ENCODE peak calls at places on chromosomes 3 and 15, in five cellular contexts. One of them, this sample, is unnamed. For H3K9me3, the result is how much of the 10 kb centered on the place peaks cover.

GRCh38 chr15:68798695-68799094 is 22.0 kb downstream of the ANP32A start:
- DNase-seq in IMR-90: no peak
- DNase-seq in breast epithelium: no peak
- DNase-seq in A549: no peak
- DNase-seq in right lobe of liver: no peak
- DNase-seq in this sample: no peak

GRCh38 chr15:73240864-73241499 is 127.8 kb downstream of the HCN4 start:
- DNase-seq in IMR-90: peak
- DNase-seq in breast epithelium: peak
- DNase-seq in A549: peak
- DNase-seq in right lobe of liver: no peak
- DNase-seq in this sample: peak

GRCh38 chr3:194009019-194009418 is 126.9 kb upstream of the HES1 start:
- DNase-seq in IMR-90: no peak
- DNase-seq in breast epithelium: no peak
- DNase-seq in A549: no peak
- DNase-seq in right lobe of liver: no peak
- DNase-seq in this sample: no peak

GRCh38 chr3:195715583-195716266 is 5.1 kb upstream of the MUC20 start:
- DNase-seq in IMR-90: peak
- DNase-seq in breast epithelium: no peak
- DNase-seq in A549: peak
- DNase-seq in right lobe of liver: peak
- DNase-seq in this sample: no peak

GRCh38 chr3:179731544-179731943 is 78.7 kb downstream of the USP13 start:
- DNase-seq in IMR-90: no peak
- DNase-seq in breast epithelium: no peak
- DNase-seq in A549: no peak
- DNase-seq in right lobe of liver: no peak
- DNase-seq in this sample: peak

GRCh38 chr3:49132437-49133225 is at the start of gene LAMB2:
- DNase-seq in IMR-90: peak
- DNase-seq in breast epithelium: peak
- DNase-seq in A549: peak
- DNase-seq in right lobe of liver: peak
- DNase-seq in this sample: peak

GRCh38 chr3:45528429-45528828 is 66.1 kb upstream of the LIMD1 start:
- DNase-seq in IMR-90: peak
- DNase-seq in breast epithelium: no peak
- DNase-seq in A549: no peak
- DNase-seq in right lobe of liver: no peak
- DNase-seq in this sample: no peak

GRCh38 chr15:51103330-51103729 is 8.6 kb upstream of the TNFAIP8L3 start:
- DNase-seq in IMR-90: peak
- DNase-seq in breast epithelium: no peak
- DNase-seq in A549: no peak
- DNase-seq in right lobe of liver: no peak
- DNase-seq in this sample: no peak

GRCh38 chr15:48974865-48975264 is 11.1 kb upstream of the SHC4 start:
- DNase-seq in IMR-90: no peak
- DNase-seq in breast epithelium: no peak
- DNase-seq in A549: peak
- DNase-seq in right lobe of liver: no peak
- DNase-seq in this sample: no peak

GRCh38 chr3:39142067-39142466 is 11.3 kb downstream of the CSRNP1 start:
- DNase-seq in IMR-90: no peak
- DNase-seq in breast epithelium: peak
- DNase-seq in A549: no peak
- DNase-seq in right lobe of liver: no peak
- DNase-seq in this sample: peak

GRCh38 chr3:156409694-156410093 is 145.2 kb downstream of the SSR3 start:
- DNase-seq in IMR-90: no peak
- DNase-seq in breast epithelium: no peak
- DNase-seq in A549: no peak
- DNase-seq in right lobe of liver: no peak
- DNase-seq in this sample: no peak

GRCh38 chr15:63244976-63245645 is 32.3 kb upstream of the APH1B start:
- DNase-seq in IMR-90: no peak
- DNase-seq in breast epithelium: no peak
- DNase-seq in A549: no peak
- DNase-seq in right lobe of liver: no peak
- DNase-seq in this sample: no peak

GRCh38 chr3:194890086-194890485 is 204.4 kb downstream of the FAM43A start:
- DNase-seq in IMR-90: no peak
- DNase-seq in breast epithelium: no peak
- DNase-seq in A549: no peak
- DNase-seq in right lobe of liver: no peak
- DNase-seq in this sample: no peak

GRCh38 chr15:75347222-75348033 is 589 bp downstream of the NEIL1 start:
- DNase-seq in IMR-90: no peak
- DNase-seq in breast epithelium: no peak
- DNase-seq in A549: no peak
- DNase-seq in right lobe of liver: peak
- DNase-seq in this sample: peak

GRCh38 chr3:117114517-117115265 is 405.1 kb downstream of the TUSC7 start:
- DNase-seq in IMR-90: no peak
- DNase-seq in breast epithelium: no peak
- DNase-seq in A549: no peak
- DNase-seq in right lobe of liver: no peak
- DNase-seq in this sample: no peak

GRCh38 chr3:141728355-141728892 is 9.7 kb upstream of the RNF7 start:
- DNase-seq in IMR-90: no peak
- DNase-seq in breast epithelium: no peak
- DNase-seq in A549: peak
- DNase-seq in right lobe of liver: no peak
- DNase-seq in this sample: no peak

GRCh38 chr3:18652781-18653180 is 227.6 kb upstream of the SATB1 start:
- DNase-seq in IMR-90: no peak
- DNase-seq in breast epithelium: no peak
- DNase-seq in A549: no peak
- DNase-seq in right lobe of liver: no peak
- DNase-seq in this sample: no peak

GRCh38 chr15:70259640-70260066 is 161.9 kb upstream of the TLE3 start:
- DNase-seq in IMR-90: no peak
- DNase-seq in breast epithelium: no peak
- DNase-seq in A549: peak
- DNase-seq in right lobe of liver: no peak
- DNase-seq in this sample: no peak

GRCh38 chr15:95620934-95621579 is 709.4 kb upstream of the NR2F2 start:
- DNase-seq in IMR-90: peak
- DNase-seq in breast epithelium: no peak
- DNase-seq in A549: no peak
- DNase-seq in right lobe of liver: no peak
- DNase-seq in this sample: no peak

GRCh38 chr3:161401389-161401788 is 30.1 kb upstream of the SPTSSB start:
- DNase-seq in IMR-90: no peak
- DNase-seq in breast epithelium: no peak
- DNase-seq in A549: no peak
- DNase-seq in right lobe of liver: no peak
- DNase-seq in this sample: no peak

GRCh38 chr15:58724471-58724870 is 25.0 kb downstream of the ADAM10 start:
- DNase-seq in IMR-90: peak
- DNase-seq in breast epithelium: no peak
- DNase-seq in A549: no peak
- DNase-seq in right lobe of liver: no peak
- DNase-seq in this sample: no peak

GRCh38 chr3:71109977-71110285 is 473.6 kb downstream of the FOXP1 start:
- DNase-seq in IMR-90: no peak
- DNase-seq in breast epithelium: no peak
- DNase-seq in A549: no peak
- DNase-seq in right lobe of liver: no peak
- DNase-seq in this sample: no peak

GRCh38 chr3:32384938-32385337 is 6.7 kb upstream of the CMTM7 start:
- DNase-seq in IMR-90: peak
- DNase-seq in breast epithelium: no peak
- DNase-seq in A549: no peak
- DNase-seq in right lobe of liver: no peak
- DNase-seq in this sample: no peak

GRCh38 chr15:31435256-31435781 is 108.7 kb downstream of the KLF13 start:
- DNase-seq in IMR-90: peak
- DNase-seq in breast epithelium: peak
- DNase-seq in A549: peak
- DNase-seq in right lobe of liver: peak
- DNase-seq in this sample: peak

GRCh38 chr15:41558400-41559238 is at the start of gene TYRO3:
- DNase-seq in IMR-90: no peak
- DNase-seq in breast epithelium: no peak
- DNase-seq in A549: no peak
- DNase-seq in right lobe of liver: no peak
- DNase-seq in this sample: peak

GRCh38 chr15:82808634-82809041 is 790 bp upstream of the WHAMM start:
- DNase-seq in IMR-90: no peak
- DNase-seq in breast epithelium: no peak
- DNase-seq in A549: no peak
- DNase-seq in right lobe of liver: no peak
- DNase-seq in this sample: no peak

GRCh38 chr3:134618473-134618860 is 32.4 kb downstream of the KY start:
- DNase-seq in IMR-90: no peak
- DNase-seq in breast epithelium: no peak
- DNase-seq in A549: no peak
- DNase-seq in right lobe of liver: no peak
- DNase-seq in this sample: no peak

GRCh38 chr15:93359037-93359779 is 270.2 kb upstream of the RGMA start:
- DNase-seq in IMR-90: no peak
- DNase-seq in breast epithelium: no peak
- DNase-seq in A549: no peak
- DNase-seq in right lobe of liver: no peak
- DNase-seq in this sample: peak

GRCh38 chr15:70351391-70351790 is 253.7 kb upstream of the TLE3 start:
- DNase-seq in IMR-90: no peak
- DNase-seq in breast epithelium: no peak
- DNase-seq in A549: no peak
- DNase-seq in right lobe of liver: no peak
- DNase-seq in this sample: no peak

GRCh38 chr3:39808467-39809180 is 785 bp upstream of the MYRIP start:
- DNase-seq in IMR-90: no peak
- DNase-seq in breast epithelium: no peak
- DNase-seq in A549: no peak
- DNase-seq in right lobe of liver: peak
- DNase-seq in this sample: peak

GRCh38 chr3:183825380-183826161 is at the start of gene MAP6D1:
- DNase-seq in IMR-90: peak
- DNase-seq in breast epithelium: no peak
- DNase-seq in A549: peak
- DNase-seq in right lobe of liver: no peak
- DNase-seq in this sample: peak

GRCh38 chr3:42205800-42206514 is 60.0 kb downstream of the CCK start:
- DNase-seq in IMR-90: no peak
- DNase-seq in breast epithelium: no peak
- DNase-seq in A549: no peak
- DNase-seq in right lobe of liver: no peak
- DNase-seq in this sample: no peak

GRCh38 chr3:126816323-126816722 is 112.3 kb downstream of the CHCHD6 start:
- DNase-seq in IMR-90: no peak
- DNase-seq in breast epithelium: no peak
- DNase-seq in A549: no peak
- DNase-seq in right lobe of liver: no peak
- DNase-seq in this sample: no peak

GRCh38 chr3:100333051-100333450 is 1.5 kb upstream of the NIT2 start:
- DNase-seq in IMR-90: no peak
- DNase-seq in breast epithelium: no peak
- DNase-seq in A549: no peak
- DNase-seq in right lobe of liver: no peak
- DNase-seq in this sample: no peak

DNA sequence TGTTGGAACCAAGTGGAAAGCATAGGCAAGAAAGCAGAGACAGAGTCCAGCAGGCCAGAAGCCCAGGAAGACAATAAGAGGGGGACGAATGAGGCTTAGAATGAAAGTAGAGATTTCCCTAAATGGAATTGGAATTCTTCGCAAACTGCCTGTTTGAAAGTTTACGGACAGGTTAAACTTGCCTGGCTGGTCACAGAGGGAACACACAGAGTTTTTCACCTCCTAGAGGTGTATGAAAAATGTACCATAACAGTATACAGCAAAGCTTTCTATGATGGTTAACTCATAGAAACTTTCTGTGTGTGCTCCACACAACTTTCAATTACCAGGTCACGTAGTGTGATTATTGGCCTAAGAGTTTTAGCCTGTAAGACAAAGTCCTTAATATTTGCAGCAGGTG is 453.7 kb upstream of the KCNMB2 start:
- DNase-seq in IMR-90: no peak
- DNase-seq in breast epithelium: no peak
- DNase-seq in A549: no peak
- DNase-seq in right lobe of liver: no peak
- DNase-seq in this sample: peak
- H3K4me3 ChIP-seq in IMR-90: no peak
- H3K4me3 ChIP-seq in breast epithelium: no peak
- H3K4me3 ChIP-seq in A549: no peak
- H3K4me3 ChIP-seq in right lobe of liver: no peak
- H3K4me3 ChIP-seq in this sample: no peak

GRCh38 chr15:99466701-99467337 is 99.0 kb upstream of the MEF2A start:
- DNase-seq in IMR-90: no peak
- DNase-seq in breast epithelium: no peak
- DNase-seq in A549: no peak
- DNase-seq in right lobe of liver: no peak
- DNase-seq in this sample: no peak
- H3K9me3 ChIP-seq in IMR-90: under half
- H3K9me3 ChIP-seq in breast epithelium: under half
- H3K9me3 ChIP-seq in A549: under half
- H3K9me3 ChIP-seq in right lobe of liver: under half
- H3K9me3 ChIP-seq in this sample: under half

GRCh38 chr3:149936812-149937230 is 33.9 kb downstream of the PFN2 start:
- DNase-seq in IMR-90: peak
- DNase-seq in breast epithelium: no peak
- DNase-seq in A549: peak
- DNase-seq in right lobe of liver: no peak
- DNase-seq in this sample: no peak
- H3K4me3 ChIP-seq in IMR-90: no peak
- H3K4me3 ChIP-seq in breast epithelium: no peak
- H3K4me3 ChIP-seq in A549: no peak
- H3K4me3 ChIP-seq in right lobe of liver: no peak
- H3K4me3 ChIP-seq in this sample: no peak

GRCh38 chr15:27627623-27628022 is 471.5 kb downstream of the OCA2 start:
- DNase-seq in IMR-90: no peak
- DNase-seq in breast epithelium: no peak
- DNase-seq in A549: no peak
- DNase-seq in right lobe of liver: no peak
- DNase-seq in this sample: no peak

GRCh38 chr15:27623149-27623548 is 476.0 kb downstream of the OCA2 start:
- DNase-seq in IMR-90: no peak
- DNase-seq in breast epithelium: no peak
- DNase-seq in A549: no peak
- DNase-seq in right lobe of liver: no peak
- DNase-seq in this sample: no peak

GRCh38 chr15:27623560-27624305 is 475.4 kb downstream of the OCA2 start:
- DNase-seq in IMR-90: no peak
- DNase-seq in breast epithelium: no peak
- DNase-seq in A549: no peak
- DNase-seq in right lobe of liver: no peak
- DNase-seq in this sample: no peak

DNA sequence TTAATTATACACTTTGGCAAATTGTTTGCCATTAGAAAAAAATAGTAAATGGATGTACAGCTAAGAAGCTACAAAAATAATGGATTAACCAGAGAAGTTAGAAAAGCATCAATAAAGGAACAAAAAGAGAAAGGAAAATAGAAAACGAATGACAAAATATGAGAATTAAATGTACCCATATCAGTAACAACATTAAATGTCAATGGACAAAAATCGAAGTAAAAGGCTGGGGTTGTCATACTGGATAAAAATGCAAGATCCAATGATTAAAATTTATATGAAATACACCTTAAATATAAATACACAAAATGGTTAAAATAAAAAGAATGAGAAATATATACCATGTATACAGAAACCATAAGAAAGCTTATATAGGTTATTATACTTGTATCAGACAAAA is 470.6 kb downstream of the OCA2 start:
- DNase-seq in IMR-90: no peak
- DNase-seq in breast epithelium: no peak
- DNase-seq in A549: no peak
- DNase-seq in right lobe of liver: no peak
- DNase-seq in this sample: no peak
- H3K9me3 ChIP-seq in IMR-90: under half
- H3K9me3 ChIP-seq in breast epithelium: under half
- H3K9me3 ChIP-seq in A549: under half
- H3K9me3 ChIP-seq in right lobe of liver: under half
- H3K9me3 ChIP-seq in this sample: under half

This sample was measured in prostate gland.